ENCODE peak calls at places on chromosomes 5 and 9, in seven cellular contexts. I is left lung, V is aorta, K is upper lobe of right lung, Z is PC-3, A is RWPE2, E is A549. W is an unnamed sample.

GRCh38 chr5:130868186-130868821 is 296.8 kb downstream of the HINT1 start:
- ATAC-seq in K (no peak), I (no peak), V (no peak), A (no peak), E (no peak), Z (no peak), W (no peak)

GRCh38 chr5:157335534-157336422 is 69.9 kb downstream of the CYFIP2 start:
- ATAC-seq in A (peak; percentile 62), Z (peak; percentile 82), K (no peak), V (no peak), I (no peak), E (no peak), W (no peak)

GRCh38 chr9:99169086-99169485 is 52.7 kb downstream of the ALG2 start:
- ATAC-seq in E (no peak), V (no peak), K (no peak), A (no peak), I (no peak), Z (no peak), W (no peak)

GRCh38 chr5:146912874-146913273 is 34.3 kb upstream of the PPP2R2B start:
- ATAC-seq in K (no peak), A (no peak), E (no peak), V (no peak), Z (no peak), I (no peak), W (no peak)

GRCh38 chr9:90830977-90831376 is 29.4 kb downstream of the SYK start:
- ATAC-seq in E (no peak), A (no peak), I (no peak), Z (no peak), V (no peak), K (no peak), W (no peak)

GRCh38 chr9:4555251-4555650 is 65.0 kb downstream of the SLC1A1 start:
- ATAC-seq in A (peak; percentile 35), Z (no peak), K (no peak), E (no peak), V (no peak), I (no peak), W (no peak)

GRCh38 chr9:83473488-83473971 is 64.7 kb downstream of the FRMD3 start:
- ATAC-seq in K (peak; percentile 42), E (no peak), V (no peak), I (peak; percentile 31), A (no peak), Z (peak; percentile 8), W (no peak)

GRCh38 chr9:121987312-121987711 is 105.8 kb downstream of the TTLL11 start:
- ATAC-seq in A (no peak), V (peak; percentile 41), I (no peak), K (peak; percentile 23), Z (no peak), E (no peak), W (no peak)

GRCh38 chr9:88990721-88991065 is 575 bp upstream of the S1PR3 start:
- ATAC-seq in Z (no peak), A (no peak), E (peak; percentile 47), I (no peak), K (no peak), V (peak; percentile 16), W (peak; percentile 27)

GRCh38 chr9:75117572-75117971 is 29.3 kb downstream of the OSTF1 start:
- ATAC-seq in A (no peak), E (no peak), Z (no peak), V (no peak), I (no peak), K (no peak), W (no peak)

GRCh38 chr5:11310158-11310557 is 549.1 kb upstream of the DAP start:
- ATAC-seq in V (no peak), I (no peak), Z (no peak), K (no peak), E (no peak), A (no peak), W (no peak)

GRCh38 chr5:142568271-142568995 is 117.5 kb downstream of the FGF1 start:
- ATAC-seq in V (peak; percentile 68), E (no peak), I (peak; percentile 40), Z (no peak), A (no peak), K (no peak), W (peak; percentile 22)

GRCh38 chr5:73346878-73347408 is 101.6 kb downstream of the FOXD1 start:
- ATAC-seq in V (no peak), A (no peak), E (no peak), K (no peak), I (no peak), Z (no peak), W (no peak)

GRCh38 chr5:143030349-143030748 is 260.2 kb downstream of the ARHGAP26 start:
- ATAC-seq in E (no peak), A (no peak), Z (no peak), V (no peak), K (no peak), I (no peak), W (no peak)

GRCh38 chr9:131892890-131893289 is 153.0 kb upstream of the RAPGEF1 start:
- ATAC-seq in A (no peak), E (no peak), V (no peak), Z (no peak), K (peak; percentile 35), I (peak; percentile 39), W (no peak)

GRCh38 chr5:150694638-150695037 is 6.2 kb downstream of the RBM22 start:
- ATAC-seq in I (no peak), K (no peak), A (no peak), Z (peak; percentile 43), V (no peak), E (no peak), W (no peak)

GRCh38 chr5:102857090-102857818 is 102.1 kb downstream of the PAM start:
- ATAC-seq in Z (peak; percentile 14), E (no peak), I (peak; percentile 44), K (no peak), V (peak; percentile 74), A (no peak), W (peak; percentile 92)

GRCh38 chr5:176133877-176134276 is 104.3 kb upstream of the SIMC1 start:
- ATAC-seq in V (no peak), Z (no peak), E (no peak), A (no peak), I (no peak), K (no peak), W (no peak)

GRCh38 chr9:115118471-115119156 is 657 bp upstream of the TNC start:
- ATAC-seq in Z (peak; percentile 62), A (peak; percentile 71), I (peak; percentile 91), V (peak; percentile 79), K (peak; percentile 91), E (peak; percentile 87), W (peak; percentile 72)

GRCh38 chr5:24162343-24162742 is 482.4 kb downstream of the CDH10 start:
- ATAC-seq in K (no peak), V (no peak), I (no peak), Z (no peak), E (no peak), A (peak; percentile 69), W (no peak)

GRCh38 chr5:88967633-88968585 is 84.9 kb upstream of the MEF2C start:
- ATAC-seq in Z (no peak), I (no peak), K (no peak), V (no peak), E (no peak), A (no peak), W (no peak)

GRCh38 chr5:126139773-126140172 is 283.4 kb upstream of the GRAMD2B start:
- ATAC-seq in A (no peak), E (no peak), V (no peak), I (no peak), Z (peak; percentile 55), K (no peak), W (no peak)

GRCh38 chr5:88203977-88204735 is 64.5 kb downstream of the TMEM161B start:
- ATAC-seq in K (peak; percentile 30), E (no peak), A (no peak), Z (no peak), I (no peak), V (no peak), W (no peak)

GRCh38 chr5:145764325-145764724 is 70.8 kb downstream of the PRELID2 start:
- ATAC-seq in E (no peak), V (no peak), A (no peak), I (no peak), Z (no peak), K (no peak), W (no peak)

GRCh38 chr5:173823721-173824567 is 64.2 kb upstream of the CPEB4 start:
- ATAC-seq in K (peak; percentile 83), I (peak; percentile 80), Z (peak; percentile 90), V (no peak), A (peak; percentile 94), E (peak; percentile 88), W (no peak)

GRCh38 chr9:76433406-76433805 is 25.6 kb upstream of the GCNT1 start:
- ATAC-seq in E (peak; percentile 75), K (no peak), V (no peak), A (peak; percentile 14), I (no peak), Z (peak; percentile 18), W (no peak)

GRCh38 chr9:71629816-71630215 is 138.5 kb downstream of the CEMIP2 start:
- ATAC-seq in I (no peak), Z (no peak), A (no peak), K (no peak), V (no peak), E (no peak), W (no peak)
- H3K27ac ChIP-seq in I (no peak overlapping the region), Z (no peak overlapping the region), A (no peak overlapping the region), K (peak overlapping the region; percentile 52), V (no peak overlapping the region), E (no peak overlapping the region), W (no peak overlapping the region)

GRCh38 chr5:124662261-124662781 is 84.1 kb downstream of the ZNF608 start:
- ATAC-seq in I (no peak), A (no peak), Z (no peak), K (no peak), V (no peak), E (peak; percentile 71), W (no peak)
- H3K4me1 ChIP-seq in I (peaks cover 34% of the 10 kb centered on the region), A (peaks cover 33% of the 10 kb centered on the region), Z (peaks cover 26% of the 10 kb centered on the region), K (peaks cover 63% of the 10 kb centered on the region), V (no peaks in the 10 kb centered on the region), E (peaks cover 58% of the 10 kb centered on the region), W (peaks cover 41% of the 10 kb centered on the region)

DNA sequence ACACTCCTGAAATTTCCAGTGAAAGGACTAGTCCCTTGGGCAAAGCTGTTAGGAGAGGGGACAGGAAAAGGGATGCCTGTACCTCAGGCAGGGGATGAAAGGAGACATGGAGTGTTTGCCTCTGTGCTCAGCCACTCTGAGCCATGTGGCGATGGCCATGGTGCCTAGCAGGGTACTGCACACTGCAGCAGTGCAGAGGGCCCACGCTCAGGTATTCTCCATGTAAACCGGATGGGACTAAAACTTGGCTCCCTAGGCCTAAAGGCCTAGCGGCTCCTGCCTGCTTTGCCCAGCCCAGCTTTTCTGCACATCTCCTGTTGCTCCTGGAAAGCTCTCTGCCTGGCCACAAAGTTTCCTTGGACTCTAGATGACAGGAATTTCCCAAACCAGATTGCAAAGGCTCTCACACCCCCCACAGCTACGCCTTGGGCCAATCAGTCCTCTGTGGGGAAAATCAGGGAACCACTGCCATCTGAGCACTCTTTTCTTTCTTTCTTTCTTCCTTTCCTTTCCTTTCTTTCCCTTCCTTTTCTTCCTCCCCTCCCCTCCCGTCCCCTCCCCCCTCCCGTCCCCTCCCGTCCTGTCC is 44.3 kb downstream of the HABP4 start:
- ATAC-seq in E (no peak), A (no peak), V (peak; percentile 23), I (no peak), Z (no peak), K (no peak), W (no peak)
- H3K27ac ChIP-seq in E (no peak overlapping the region), A (no peak overlapping the region), V (peak overlapping the region; percentile 28), I (no peak overlapping the region), Z (no peak overlapping the region), K (no peak overlapping the region), W (no peak overlapping the region)

DNA sequence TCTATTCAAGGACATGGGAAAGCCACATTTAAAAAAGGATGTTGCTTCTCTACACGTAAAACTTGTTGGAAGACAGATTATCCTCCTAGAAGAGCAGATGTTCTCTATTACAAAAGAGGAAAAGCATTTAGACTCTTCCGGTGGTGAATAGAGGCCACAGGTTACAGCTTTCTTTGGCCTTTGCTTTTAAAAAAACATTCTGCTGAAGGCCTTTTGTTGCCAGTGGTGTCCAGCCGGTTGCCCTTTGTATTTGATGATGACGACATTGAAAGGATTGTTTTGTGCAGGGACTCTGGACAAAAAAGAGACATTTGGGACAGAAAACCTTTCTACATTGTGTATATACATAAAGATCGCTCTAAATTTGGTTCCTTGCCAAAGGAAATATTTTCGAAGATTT is 180.3 kb downstream of the C9orf152 start:
- ATAC-seq in Z (no peak), V (peak; percentile 51), I (peak; percentile 24), K (peak; percentile 68), A (no peak), E (no peak), W (peak; percentile 67)
- H3K4me1 ChIP-seq in Z (peaks cover 20% of the 10 kb centered on the region), V (peaks cover 16% of the 10 kb centered on the region), I (no peaks in the 10 kb centered on the region), K (peaks cover 25% of the 10 kb centered on the region), A (peaks cover 45% of the 10 kb centered on the region), E (peaks cover 29% of the 10 kb centered on the region), W (peaks cover 7% of the 10 kb centered on the region)

W was measured in gastroesophageal sphincter.